ENCODE peak calls at places on chromosomes 12 and 14, in seven cellular contexts. H is H1, X is stomach, I is GM12878, W is ovary, V is HepG2, R is transverse colon. N is an unnamed sample.

GRCh38 chr14:64910847-64911495 is 3.3 kb upstream of the CHURC1 start:
- DNase-seq in H (no peak), X (no peak), I (no peak), W (no peak), V (peak), R (no peak), N (no peak)

GRCh38 chr12:15404485-15404884 is 82.2 kb downstream of the PTPRO start:
- DNase-seq in H (no peak), X (no peak), I (no peak), W (no peak), V (no peak), R (no peak), N (no peak)

GRCh38 chr12:103930787-103931536 is 752 bp downstream of the HSP90B1 start:
- DNase-seq in H (no peak), X (peak), I (no peak), W (peak), V (peak), R (peak), N (peak)

GRCh38 chr12:131869871-131870418 is 24.5 kb upstream of the ULK1 start:
- DNase-seq in H (no peak), X (no peak), I (no peak), W (no peak), V (no peak), R (no peak), N (no peak)

GRCh38 chr12:104604995-104605675 is 148.4 kb downstream of the CHST11 start:
- DNase-seq in H (no peak), X (no peak), I (no peak), W (no peak), V (no peak), R (no peak), N (peak)

GRCh38 chr12:110582286-110583136 is 607 bp downstream of the PPTC7 start:
- DNase-seq in H (no peak), X (peak), I (no peak), W (peak), V (no peak), R (peak), N (peak)

GRCh38 chr12:54377797-54378515 is 6.6 kb downstream of the ZNF385A start:
- DNase-seq in H (no peak), X (no peak), I (no peak), W (no peak), V (no peak), R (no peak), N (no peak)

GRCh38 chr14:31945074-31945613 is 132.0 kb upstream of the ARHGAP5 start:
- DNase-seq in H (no peak), X (no peak), I (no peak), W (no peak), V (peak), R (peak), N (no peak)

GRCh38 chr14:90136904-90137303 is 75.1 kb downstream of the KCNK13 start:
- DNase-seq in H (no peak), X (no peak), I (no peak), W (no peak), V (no peak), R (no peak), N (no peak)

GRCh38 chr12:19382111-19382526 is 57.2 kb upstream of the AEBP2 start:
- DNase-seq in H (peak), X (peak), I (peak), W (no peak), V (peak), R (no peak), N (no peak)

GRCh38 chr12:123853401-123854070 is 91.4 kb downstream of the DNAH10 start:
- DNase-seq in H (no peak), X (no peak), I (no peak), W (no peak), V (no peak), R (peak), N (no peak)

GRCh38 chr14:64605926-64606685 is 56.3 kb downstream of the PPP1R36 start:
- DNase-seq in H (no peak), X (no peak), I (no peak), W (no peak), V (no peak), R (no peak), N (no peak)

GRCh38 chr12:31118831-31119530 is 45.3 kb downstream of the DDX11 start:
- DNase-seq in H (no peak), X (peak), I (no peak), W (peak), V (no peak), R (no peak), N (no peak)

GRCh38 chr14:80770114-80770917 is 171.2 kb downstream of the CEP128 start:
- DNase-seq in H (no peak), X (no peak), I (no peak), W (no peak), V (no peak), R (no peak), N (no peak)

GRCh38 chr14:74257078-74257987 is 18.1 kb downstream of the VSX2 start:
- DNase-seq in H (no peak), X (peak), I (no peak), W (peak), V (no peak), R (peak), N (no peak)

GRCh38 chr14:68556253-68556652 is 236.6 kb downstream of the ZFP36L1 start:
- DNase-seq in H (no peak), X (no peak), I (no peak), W (no peak), V (no peak), R (no peak), N (no peak)

GRCh38 chr12:105212431-105212830 is 23.5 kb downstream of the APPL2 start:
- DNase-seq in H (no peak), X (no peak), I (no peak), W (no peak), V (no peak), R (no peak), N (no peak)

GRCh38 chr12:132629330-132629729 is 10.8 kb downstream of the P2RX2 start:
- DNase-seq in H (no peak), X (no peak), I (no peak), W (no peak), V (no peak), R (no peak), N (no peak)

GRCh38 chr14:23034498-23035302 is at the start of gene PSMB5:
- DNase-seq in H (peak), X (peak), I (peak), W (peak), V (peak), R (peak), N (peak)

GRCh38 chr12:113104953-113105510 is 30.5 kb downstream of the RASAL1 start:
- DNase-seq in H (no peak), X (no peak), I (no peak), W (no peak), V (no peak), R (no peak), N (no peak)

GRCh38 chr14:89340200-89340667 is 76.8 kb downstream of the FOXN3 start:
- DNase-seq in H (no peak), X (no peak), I (no peak), W (no peak), V (peak), R (no peak), N (no peak)

GRCh38 chr12:105843989-105844768 is 294.6 kb downstream of the NUAK1 start:
- DNase-seq in H (no peak), X (no peak), I (no peak), W (no peak), V (no peak), R (no peak), N (peak)

GRCh38 chr14:52071675-52072074 is 2.8 kb upstream of the NID2 start:
- DNase-seq in H (no peak), X (no peak), I (no peak), W (no peak), V (no peak), R (no peak), N (no peak)

GRCh38 chr12:63917864-63918742 is 73.6 kb downstream of the SRGAP1 start:
- DNase-seq in H (no peak), X (no peak), I (peak), W (no peak), V (peak), R (no peak), N (no peak)

GRCh38 chr14:95040723-95041476 is 116.4 kb downstream of the DICER1 start:
- DNase-seq in H (no peak), X (peak), I (no peak), W (no peak), V (no peak), R (no peak), N (no peak)

GRCh38 chr12:174596-174995 is 39.4 kb downstream of the SLC6A12 start:
- DNase-seq in H (no peak), X (no peak), I (no peak), W (no peak), V (no peak), R (no peak), N (no peak)

GRCh38 chr14:60684203-60684602 is 34.9 kb upstream of the SIX1 start:
- DNase-seq in H (no peak), X (no peak), I (no peak), W (no peak), V (peak), R (no peak), N (no peak)

GRCh38 chr14:81471062-81471461 is 62.6 kb downstream of the SEL1L start:
- DNase-seq in H (no peak), X (no peak), I (no peak), W (no peak), V (no peak), R (no peak), N (no peak)

GRCh38 chr12:42804928-42805327 is 215.4 kb upstream of the PRICKLE1 start:
- DNase-seq in H (peak), X (no peak), I (no peak), W (no peak), V (no peak), R (no peak), N (no peak)

GRCh38 chr14:76186318-76187027 is 34.8 kb downstream of the GPATCH2L start:
- DNase-seq in H (no peak), X (no peak), I (peak), W (no peak), V (no peak), R (no peak), N (no peak)

GRCh38 chr12:132837693-132838463 is 9.2 kb upstream of the GOLGA3 start:
- DNase-seq in H (no peak), X (no peak), I (no peak), W (peak), V (no peak), R (no peak), N (no peak)

GRCh38 chr12:12946686-12947355 is 5.1 kb downstream of the GPRC5D start:
- DNase-seq in H (no peak), X (no peak), I (no peak), W (no peak), V (peak), R (no peak), N (no peak)

GRCh38 chr12:80553316-80553715 is 109.3 kb downstream of the PTPRQ start:
- DNase-seq in H (no peak), X (no peak), I (no peak), W (no peak), V (no peak), R (no peak), N (no peak)

GRCh38 chr12:92431146-92431545 is 271.6 kb upstream of the PLEKHG7 start:
- DNase-seq in H (no peak), X (no peak), I (no peak), W (no peak), V (no peak), R (peak), N (no peak)

GRCh38 chr14:67704018-67704417 is 2.3 kb downstream of the RDH12 start:
- DNase-seq in H (no peak), X (no peak), I (no peak), W (no peak), V (no peak), R (no peak), N (no peak)

GRCh38 chr14:84435820-84436326 is 1094.1 kb upstream of the FLRT2 start:
- DNase-seq in H (no peak), X (no peak), I (no peak), W (no peak), V (no peak), R (no peak), N (no peak)
- TF ChIP-seq EP300 in H (no peak), X (no peak), I (no peak), W (no peak), V (no peak), R (no peak), N (no peak)

DNA sequence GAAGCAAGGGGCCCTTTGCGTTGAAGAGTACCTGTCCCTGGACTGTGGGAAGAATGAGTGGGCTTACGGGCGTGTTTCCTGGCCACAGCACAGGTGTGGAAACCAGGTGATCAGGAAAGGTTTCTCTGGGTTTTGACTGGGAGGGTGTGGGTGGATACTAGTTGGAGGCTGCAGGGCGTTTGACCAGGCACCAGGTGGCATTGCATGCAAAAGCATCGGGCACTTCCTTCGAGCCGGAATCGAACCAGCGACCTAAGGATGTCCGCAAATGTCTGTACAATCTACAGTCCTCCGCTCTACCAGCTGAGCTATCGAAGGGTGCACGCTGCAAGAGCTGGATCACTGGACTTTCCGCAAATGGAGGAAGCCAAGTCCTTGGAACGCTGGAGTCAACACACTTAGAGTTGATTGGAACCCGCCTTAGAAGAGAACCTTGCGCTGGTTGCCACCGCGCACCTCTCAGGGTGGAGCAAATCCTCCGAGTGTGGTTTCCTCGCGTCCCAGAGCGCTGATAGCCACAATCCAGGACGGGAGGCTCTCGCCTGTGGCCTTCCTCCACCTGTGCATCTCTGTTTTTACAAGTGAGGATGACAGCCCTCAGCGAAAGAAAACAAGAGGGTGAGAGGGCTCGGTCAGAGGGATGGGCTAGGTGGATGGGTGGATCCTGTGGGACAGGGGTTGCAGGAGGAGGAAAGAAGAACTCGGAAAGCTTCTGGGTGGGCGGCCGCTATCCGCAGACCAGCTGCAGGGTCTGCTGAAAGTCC is 21.2 kb upstream of the RNASE4 start:
- DNase-seq in H (peak), X (peak), I (peak), W (peak), V (peak), R (peak), N (peak)
- TF ChIP-seq EP300 in H (no peak), X (no peak), I (no peak), W (no peak), V (peak), R (no peak), N (no peak)

DNA sequence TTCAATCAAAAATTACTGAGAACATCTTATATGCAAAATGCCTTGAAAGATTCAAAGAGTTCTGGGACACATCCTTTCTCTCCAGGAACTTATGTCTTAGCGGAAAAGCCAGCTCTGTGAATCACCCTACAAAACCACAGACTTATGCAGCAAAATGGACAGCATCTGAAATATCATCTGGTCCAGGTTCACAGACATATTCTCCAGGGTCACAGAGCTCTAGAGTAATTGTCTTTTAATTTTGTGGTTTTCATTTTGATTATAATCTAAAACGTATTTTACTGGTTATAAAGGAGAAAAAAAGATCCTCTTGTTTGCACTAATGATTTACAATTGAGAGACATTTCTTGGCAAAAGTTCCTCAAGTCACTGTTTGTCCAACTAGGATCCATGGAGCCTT is 246.2 kb downstream of the MSRB3 start:
- DNase-seq in H (no peak), X (no peak), I (no peak), W (no peak), V (no peak), R (no peak), N (no peak)
- TF ChIP-seq EP300 in H (no peak), X (no peak), I (no peak), W (no peak), V (no peak), R (no peak), N (no peak)

GRCh38 chr14:105660816-105661531 is 134.6 kb downstream of the TMEM121 start:
- DNase-seq in H (no peak), X (no peak), I (no peak), W (no peak), V (no peak), R (no peak), N (no peak)
- TF ChIP-seq EP300 in H (no peak), X (no peak), I (no peak), W (no peak), V (no peak), R (no peak), N (no peak)

GRCh38 chr14:42123526-42123925 is 516.9 kb downstream of the LRFN5 start:
- DNase-seq in H (no peak), X (no peak), I (no peak), W (no peak), V (no peak), R (no peak), N (no peak)
- TF ChIP-seq EP300 in H (no peak), X (no peak), I (no peak), W (no peak), V (no peak), R (no peak), N (no peak)

N was measured in tibial nerve.